ENCODE peak calls at places on chromosomes 11 and 22, in seven cellular contexts. X is IMR-90, M is neural progenitor cell, Q is kidney, W is HepG2, E is colonic mucosa, R is fibroblast of lung. J is an unnamed sample.

GRCh38 chr11:127056338-127056971 is 55.9 kb upstream of the KIRREL3 start:
- DNase-seq in Q (no peak), W (no peak), R (no peak), E (peak; percentile 30), M (no peak), X (no peak), J (no peak)

GRCh38 chr11:61961570-61962212 is 5.7 kb downstream of the FTH1 start:
- DNase-seq in R (no peak), Q (peak; percentile 88), X (no peak), E (peak; percentile 53), M (no peak), W (peak; percentile 84), J (no peak)

GRCh38 chr11:64319421-64319761 is 1.5 kb downstream of the PRDX5 start:
- DNase-seq in X (no peak), W (no peak), R (no peak), E (no peak), M (no peak), Q (no peak), J (no peak)

GRCh38 chr11:47858169-47858543 is 10.0 kb upstream of the NUP160 start:
- DNase-seq in E (no peak), W (no peak), M (no peak), X (peak; percentile 72), R (peak; percentile 81), Q (no peak), J (no peak)

GRCh38 chr11:17259519-17259918 is 17.0 kb upstream of the NUCB2 start:
- DNase-seq in Q (no peak), E (no peak), X (peak; percentile 34), R (peak; percentile 41), W (no peak), M (no peak), J (no peak)

GRCh38 chr22:30252411-30253204 is 6.0 kb upstream of the LIF start:
- DNase-seq in X (no peak), W (no peak), M (no peak), E (peak; percentile 76), Q (no peak), R (no peak), J (no peak)

GRCh38 chr11:93842461-93842860 is 8.0 kb downstream of the VSTM5 start:
- DNase-seq in W (no peak), R (peak; percentile 95), X (peak; percentile 71), M (no peak), Q (no peak), E (peak; percentile 88), J (no peak)

GRCh38 chr11:65384301-65384889 is 1.9 kb upstream of the SLC25A45 start:
- DNase-seq in Q (no peak), W (no peak), M (no peak), R (peak; percentile 30), X (peak; percentile 56), E (no peak), J (no peak)

GRCh38 chr22:36221799-36222751 is 17.3 kb downstream of the APOL2 start:
- DNase-seq in M (peak; percentile 81), Q (no peak), E (peak; percentile 41), X (no peak), R (peak; percentile 58), W (peak; percentile 37), J (peak; percentile 35)

GRCh38 chr11:16603890-16604783 is 134.3 kb upstream of the C11orf58 start:
- DNase-seq in W (no peak), E (peak; percentile 27), X (peak; percentile 58), Q (peak; percentile 83), M (peak; percentile 64), R (peak; percentile 45), J (no peak)

GRCh38 chr11:38446336-38446735 is 1848.3 kb upstream of the RAG2 start:
- DNase-seq in E (no peak), Q (no peak), W (no peak), R (peak; percentile 92), M (no peak), X (no peak), J (no peak)

GRCh38 chr11:43523632-43524031 is 156.9 kb upstream of the HSD17B12 start:
- DNase-seq in W (no peak), E (no peak), Q (no peak), M (no peak), R (no peak), X (no peak), J (no peak)

GRCh38 chr22:33652596-33652995 is 267.7 kb downstream of the LARGE1 start:
- DNase-seq in W (peak; percentile 72), E (no peak), R (peak; percentile 58), M (no peak), X (peak; percentile 31), Q (no peak), J (no peak)

GRCh38 chr11:3947084-3947483 is 91.6 kb downstream of the STIM1 start:
- DNase-seq in R (peak; percentile 70), X (peak; percentile 67), M (no peak), Q (no peak), W (no peak), E (peak; percentile 41), J (no peak)

GRCh38 chr11:47590026-47590861 is 3.8 kb downstream of the FAM180B start:
- DNase-seq in W (no peak), R (peak; percentile 25), X (no peak), Q (peak; percentile 70), E (no peak), M (peak; percentile 15), J (no peak)

GRCh38 chr22:27637604-27638003 is 164.0 kb downstream of the MN1 start:
- DNase-seq in R (peak; percentile 56), M (no peak), W (no peak), X (peak; percentile 28), E (no peak), Q (no peak), J (no peak)

GRCh38 chr11:1450958-1451710 is 35.4 kb downstream of the MOB2 start:
- DNase-seq in W (no peak), E (no peak), Q (no peak), R (no peak), X (no peak), M (peak; percentile 35), J (no peak)

GRCh38 chr11:1754376-1755150 is 4.2 kb upstream of the IFITM10 start:
- DNase-seq in X (no peak), M (no peak), R (no peak), E (no peak), Q (no peak), W (no peak), J (no peak)

GRCh38 chr11:78432058-78432515 is 14.5 kb upstream of the GAB2 start:
- DNase-seq in R (no peak), X (no peak), Q (no peak), W (no peak), M (peak; percentile 52), E (no peak), J (no peak)

GRCh38 chr22:33563568-33563967 is 356.7 kb downstream of the LARGE1 start:
- DNase-seq in W (no peak), M (no peak), X (no peak), E (no peak), R (no peak), Q (no peak), J (no peak)

GRCh38 chr11:110173775-110174644 is 80.8 kb downstream of the ZC3H12C start:
- DNase-seq in X (peak; percentile 64), R (peak; percentile 79), E (peak; percentile 68), Q (no peak), W (peak; percentile 67), M (peak; percentile 85), J (peak; percentile 82)

GRCh38 chr11:14067686-14068085 is 105.2 kb downstream of the SPON1 start:
- DNase-seq in Q (no peak), X (no peak), M (no peak), R (no peak), E (no peak), W (no peak), J (no peak)

GRCh38 chr11:86181379-86181778 is 63.2 kb upstream of the EED start:
- DNase-seq in X (no peak), Q (no peak), M (no peak), R (no peak), E (no peak), W (no peak), J (no peak)

GRCh38 chr22:42680648-42681047 is 31.5 kb upstream of the CYB5R3 start:
- DNase-seq in R (peak; percentile 94), W (no peak), E (no peak), X (peak; percentile 98), M (no peak), Q (no peak), J (no peak)

GRCh38 chr11:123062892-123063395 is 1.0 kb upstream of the HSPA8 start:
- DNase-seq in W (no peak), Q (no peak), M (no peak), E (no peak), X (peak; percentile 38), R (peak; percentile 56), J (peak; percentile 32)

GRCh38 chr11:123057604-123058305 is 4.2 kb downstream of the HSPA8 start:
- DNase-seq in Q (no peak), W (no peak), X (no peak), M (no peak), R (no peak), E (no peak), J (no peak)

GRCh38 chr11:123062158-123062891 is 389 bp upstream of the HSPA8 start:
- DNase-seq in X (peak; percentile 100), W (peak; percentile 97), R (peak; percentile 100), M (peak; percentile 98), E (peak; percentile 98), Q (peak; percentile 100), J (peak; percentile 98)

GRCh38 chr11:123061403-123062157 is at the start of gene HSPA8:
- DNase-seq in W (peak; percentile 46), X (peak; percentile 52), M (peak; percentile 54), E (peak; percentile 80), R (peak; percentile 70), Q (peak; percentile 93), J (no peak)

GRCh38 chr11:123060265-123061000 is 1.5 kb downstream of the HSPA8 start:
- DNase-seq in Q (no peak), E (no peak), X (no peak), R (no peak), M (no peak), W (no peak), J (no peak)
- H3K9ac ChIP-seq in Q (peak overlapping the region; percentile 93), E (peak overlapping the region; percentile 45), X (peak overlapping the region; percentile 96), R (peak overlapping the region; percentile 87), M (peak overlapping the region; percentile 38), W (peak overlapping the region; percentile 100), J (peak overlapping the region; percentile 99)

GRCh38 chr11:69137148-69137844 is 18.4 kb upstream of the SMIM38 start:
- DNase-seq in W (no peak), X (no peak), R (no peak), E (no peak), Q (no peak), M (no peak), J (no peak)
- H3K9ac ChIP-seq in W (no peak overlapping the region), X (no peak overlapping the region), R (no peak overlapping the region), E (no peak overlapping the region), Q (no peak overlapping the region), M (no peak overlapping the region), J (no peak overlapping the region)

DNA sequence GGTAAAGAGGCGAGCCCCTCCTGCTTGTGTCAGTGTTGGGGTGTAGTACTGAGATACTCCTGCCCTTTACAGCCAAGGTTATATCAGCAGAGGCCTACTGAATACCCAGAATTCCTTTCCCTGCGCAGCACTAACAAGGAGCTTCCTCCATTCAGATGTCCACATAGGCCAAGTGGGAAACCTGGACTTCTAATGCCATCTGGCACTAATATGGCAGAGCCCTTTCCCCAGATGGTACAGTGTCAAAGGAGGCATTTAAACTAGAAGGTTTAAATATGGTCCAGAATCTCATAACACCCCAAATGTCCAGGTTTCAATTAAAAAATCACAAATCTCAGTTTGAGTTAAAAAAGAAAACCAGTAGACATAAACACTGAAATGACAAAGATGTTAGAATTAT is 68.8 kb downstream of the USP47 start:
- DNase-seq in X (no peak), M (no peak), W (no peak), E (no peak), Q (no peak), R (no peak), J (no peak)
- H3K9ac ChIP-seq in X (peak overlapping the region; percentile 27), M (no peak overlapping the region), W (no peak overlapping the region), E (no peak overlapping the region), Q (no peak overlapping the region), R (no peak overlapping the region), J (no peak overlapping the region)

GRCh38 chr11:125807909-125808308 is 20.0 kb downstream of the PATE3 start:
- DNase-seq in M (no peak), W (no peak), Q (no peak), X (peak; percentile 1), R (peak; percentile 66), E (no peak), J (no peak)
- H3K9ac ChIP-seq in M (no peak overlapping the region), W (no peak overlapping the region), Q (no peak overlapping the region), X (no peak overlapping the region), R (no peak overlapping the region), E (no peak overlapping the region), J (no peak overlapping the region)

J was measured in NT2/D1.